ENCODE peak calls at places on chromosome 21, in eight cellular contexts. One of them, this sample, is unnamed.

GRCh38 chr21:23020969-23021368 is 2022.8 kb downstream of the NCAM2 start:
- DNase-seq in lower lobe of right lung: no peak
- DNase-seq in A549: no peak
- DNase-seq in H1: no peak
- DNase-seq in esophagus squamous epithelium: no peak
- DNase-seq in fibroblast of mammary gland: no peak
- DNase-seq in fibroblast of the aortic adventitia: no peak
- DNase-seq in AG09309: no peak
- DNase-seq in this sample: no peak

GRCh38 chr21:36065497-36066036 is 4.3 kb upstream of the CBR1 start:
- DNase-seq in lower lobe of right lung: no peak
- DNase-seq in A549: no peak
- DNase-seq in H1: no peak
- DNase-seq in esophagus squamous epithelium: no peak
- DNase-seq in fibroblast of mammary gland: peak; percentile 80
- DNase-seq in fibroblast of the aortic adventitia: peak; percentile 77
- DNase-seq in AG09309: no peak
- DNase-seq in this sample: no peak

GRCh38 chr21:37230632-37231246 is 36.4 kb downstream of the VPS26C start:
- DNase-seq in lower lobe of right lung: no peak
- DNase-seq in A549: no peak
- DNase-seq in H1: peak; percentile 35
- DNase-seq in esophagus squamous epithelium: no peak
- DNase-seq in fibroblast of mammary gland: no peak
- DNase-seq in fibroblast of the aortic adventitia: no peak
- DNase-seq in AG09309: no peak
- DNase-seq in this sample: no peak

GRCh38 chr21:40453183-40453582 is 393.8 kb downstream of the DSCAM start:
- DNase-seq in lower lobe of right lung: no peak
- DNase-seq in A549: no peak
- DNase-seq in H1: no peak
- DNase-seq in esophagus squamous epithelium: no peak
- DNase-seq in fibroblast of mammary gland: no peak
- DNase-seq in fibroblast of the aortic adventitia: no peak
- DNase-seq in AG09309: no peak
- DNase-seq in this sample: no peak

GRCh38 chr21:36851121-36851520 is 115.3 kb downstream of the HLCS start:
- DNase-seq in lower lobe of right lung: no peak
- DNase-seq in A549: no peak
- DNase-seq in H1: no peak
- DNase-seq in esophagus squamous epithelium: no peak
- DNase-seq in fibroblast of mammary gland: no peak
- DNase-seq in fibroblast of the aortic adventitia: no peak
- DNase-seq in AG09309: no peak
- DNase-seq in this sample: no peak

GRCh38 chr21:20997633-20998455 is at the start of gene NCAM2:
- DNase-seq in lower lobe of right lung: peak; percentile 78
- DNase-seq in A549: peak; percentile 38
- DNase-seq in H1: peak; percentile 88
- DNase-seq in esophagus squamous epithelium: no peak
- DNase-seq in fibroblast of mammary gland: peak; percentile 66
- DNase-seq in fibroblast of the aortic adventitia: peak; percentile 76
- DNase-seq in AG09309: no peak
- DNase-seq in this sample: peak; percentile 30

GRCh38 chr21:37338671-37339526 is 27.7 kb upstream of the DYRK1A start:
- DNase-seq in lower lobe of right lung: no peak
- DNase-seq in A549: peak; percentile 93
- DNase-seq in H1: no peak
- DNase-seq in esophagus squamous epithelium: no peak
- DNase-seq in fibroblast of mammary gland: peak; percentile 89
- DNase-seq in fibroblast of the aortic adventitia: peak; percentile 98
- DNase-seq in AG09309: peak; percentile 94
- DNase-seq in this sample: peak; percentile 59

GRCh38 chr21:37145635-37146111 is 72.6 kb downstream of the TTC3 start:
- DNase-seq in lower lobe of right lung: no peak
- DNase-seq in A549: no peak
- DNase-seq in H1: no peak
- DNase-seq in esophagus squamous epithelium: no peak
- DNase-seq in fibroblast of mammary gland: peak; percentile 69
- DNase-seq in fibroblast of the aortic adventitia: peak; percentile 7
- DNase-seq in AG09309: no peak
- DNase-seq in this sample: no peak

GRCh38 chr21:26754853-26755252 is 90.4 kb downstream of the ADAMTS1 start:
- DNase-seq in lower lobe of right lung: no peak
- DNase-seq in A549: no peak
- DNase-seq in H1: no peak
- DNase-seq in esophagus squamous epithelium: no peak
- DNase-seq in fibroblast of mammary gland: no peak
- DNase-seq in fibroblast of the aortic adventitia: no peak
- DNase-seq in AG09309: no peak
- DNase-seq in this sample: no peak

GRCh38 chr21:36792505-36792967 is 93.6 kb downstream of the SIM2 start:
- DNase-seq in lower lobe of right lung: no peak
- DNase-seq in A549: peak; percentile 16
- DNase-seq in H1: no peak
- DNase-seq in esophagus squamous epithelium: no peak
- DNase-seq in fibroblast of mammary gland: peak; percentile 45
- DNase-seq in fibroblast of the aortic adventitia: no peak
- DNase-seq in AG09309: no peak
- DNase-seq in this sample: no peak

GRCh38 chr21:30268608-30269197 is 14.0 kb downstream of the KRTAP24-1 start:
- DNase-seq in lower lobe of right lung: no peak
- DNase-seq in A549: no peak
- DNase-seq in H1: peak; percentile 48
- DNase-seq in esophagus squamous epithelium: no peak
- DNase-seq in fibroblast of mammary gland: peak; percentile 11
- DNase-seq in fibroblast of the aortic adventitia: no peak
- DNase-seq in AG09309: no peak
- DNase-seq in this sample: no peak

GRCh38 chr21:26199471-26199870 is 28.9 kb upstream of the APP start:
- DNase-seq in lower lobe of right lung: no peak
- DNase-seq in A549: no peak
- DNase-seq in H1: no peak
- DNase-seq in esophagus squamous epithelium: no peak
- DNase-seq in fibroblast of mammary gland: peak; percentile 23
- DNase-seq in fibroblast of the aortic adventitia: peak; percentile 49
- DNase-seq in AG09309: peak; percentile 67
- DNase-seq in this sample: peak; percentile 34

GRCh38 chr21:43193651-43194302 is 25.0 kb downstream of the CRYAA start:
- DNase-seq in lower lobe of right lung: no peak
- DNase-seq in A549: no peak
- DNase-seq in H1: no peak
- DNase-seq in esophagus squamous epithelium: no peak
- DNase-seq in fibroblast of mammary gland: peak; percentile 88
- DNase-seq in fibroblast of the aortic adventitia: peak; percentile 53
- DNase-seq in AG09309: peak; percentile 32
- DNase-seq in this sample: no peak

GRCh38 chr21:26966978-26967913 is at the start of gene ADAMTS5:
- DNase-seq in lower lobe of right lung: peak; percentile 47
- DNase-seq in A549: no peak
- DNase-seq in H1: peak; percentile 69
- DNase-seq in esophagus squamous epithelium: no peak
- DNase-seq in fibroblast of mammary gland: peak; percentile 82
- DNase-seq in fibroblast of the aortic adventitia: peak; percentile 83
- DNase-seq in AG09309: peak; percentile 43
- DNase-seq in this sample: no peak

GRCh38 chr21:32562426-32562825 is 22.9 kb downstream of the TCP10L start:
- DNase-seq in lower lobe of right lung: no peak
- DNase-seq in A549: no peak
- DNase-seq in H1: no peak
- DNase-seq in esophagus squamous epithelium: no peak
- DNase-seq in fibroblast of mammary gland: peak; percentile 84
- DNase-seq in fibroblast of the aortic adventitia: peak; percentile 91
- DNase-seq in AG09309: peak; percentile 72
- DNase-seq in this sample: peak; percentile 24
- TF ChIP-seq CTCF in lower lobe of right lung: peak; percentile 49
- TF ChIP-seq CTCF in A549: no peak
- TF ChIP-seq CTCF in H1: peak; percentile 61
- TF ChIP-seq CTCF in esophagus squamous epithelium: no peak
- TF ChIP-seq CTCF in fibroblast of mammary gland: peak; percentile 66
- TF ChIP-seq CTCF in fibroblast of the aortic adventitia: peak; percentile 69
- TF ChIP-seq CTCF in AG09309: peak; percentile 76
- TF ChIP-seq CTCF in this sample: peak; percentile 58

GRCh38 chr21:45010860-45011259 is 63.5 kb upstream of the ADARB1 start:
- DNase-seq in lower lobe of right lung: peak; percentile 21
- DNase-seq in A549: no peak
- DNase-seq in H1: no peak
- DNase-seq in esophagus squamous epithelium: no peak
- DNase-seq in fibroblast of mammary gland: no peak
- DNase-seq in fibroblast of the aortic adventitia: no peak
- DNase-seq in AG09309: no peak
- DNase-seq in this sample: no peak

GRCh38 chr21:45013271-45013841 is 61.0 kb upstream of the ADARB1 start:
- DNase-seq in lower lobe of right lung: peak; percentile 37
- DNase-seq in A549: no peak
- DNase-seq in H1: no peak
- DNase-seq in esophagus squamous epithelium: no peak
- DNase-seq in fibroblast of mammary gland: no peak
- DNase-seq in fibroblast of the aortic adventitia: no peak
- DNase-seq in AG09309: no peak
- DNase-seq in this sample: no peak

GRCh38 chr21:45011426-45011825 is 63.0 kb upstream of the ADARB1 start:
- DNase-seq in lower lobe of right lung: peak; percentile 23
- DNase-seq in A549: no peak
- DNase-seq in H1: no peak
- DNase-seq in esophagus squamous epithelium: no peak
- DNase-seq in fibroblast of mammary gland: no peak
- DNase-seq in fibroblast of the aortic adventitia: no peak
- DNase-seq in AG09309: no peak
- DNase-seq in this sample: no peak

GRCh38 chr21:45011911-45012660 is 62.3 kb upstream of the ADARB1 start:
- DNase-seq in lower lobe of right lung: peak; percentile 36
- DNase-seq in A549: peak; percentile 38
- DNase-seq in H1: peak; percentile 82
- DNase-seq in esophagus squamous epithelium: no peak
- DNase-seq in fibroblast of mammary gland: peak; percentile 83
- DNase-seq in fibroblast of the aortic adventitia: peak; percentile 82
- DNase-seq in AG09309: peak; percentile 64
- DNase-seq in this sample: peak; percentile 91

DNA sequence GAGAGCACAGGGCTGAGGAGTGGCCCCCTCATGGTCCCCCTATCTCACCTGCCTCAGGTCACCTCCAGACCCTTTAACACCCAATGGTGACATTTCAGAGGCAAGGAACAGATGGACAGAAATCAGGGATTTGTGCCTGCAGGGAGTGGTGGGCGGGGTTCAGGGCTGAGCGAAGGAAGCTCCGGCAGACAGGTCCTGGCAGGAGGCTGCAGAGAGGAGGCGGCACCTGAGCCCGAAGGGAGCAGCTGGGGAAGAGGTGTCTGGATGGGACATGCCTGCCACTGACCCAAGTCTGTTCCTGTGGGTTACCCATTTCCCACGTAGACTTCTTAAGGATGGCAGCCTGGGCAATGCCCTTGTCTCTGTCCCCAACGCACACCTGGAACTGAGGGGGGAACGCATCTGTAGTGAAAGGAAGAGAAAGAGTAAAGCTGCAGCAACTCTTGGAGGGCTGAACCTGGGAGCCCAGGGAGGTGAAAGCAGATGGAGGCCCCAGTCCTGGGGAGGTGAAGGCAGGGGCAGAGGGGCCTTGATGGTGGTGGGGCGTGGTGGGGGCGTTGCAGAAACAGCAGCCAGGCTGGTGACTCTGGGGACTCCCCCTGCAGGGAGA is 61.6 kb upstream of the ADARB1 start:
- DNase-seq in lower lobe of right lung: peak; percentile 22
- DNase-seq in A549: peak; percentile 9
- DNase-seq in H1: peak; percentile 79
- DNase-seq in esophagus squamous epithelium: no peak
- DNase-seq in fibroblast of mammary gland: no peak
- DNase-seq in fibroblast of the aortic adventitia: no peak
- DNase-seq in AG09309: no peak
- DNase-seq in this sample: no peak
- H3K4me3 ChIP-seq in lower lobe of right lung: no peak overlapping the region
- H3K4me3 ChIP-seq in A549: no peak overlapping the region
- H3K4me3 ChIP-seq in H1: no peak overlapping the region
- H3K4me3 ChIP-seq in esophagus squamous epithelium: no peak overlapping the region
- H3K4me3 ChIP-seq in fibroblast of mammary gland: no peak overlapping the region
- H3K4me3 ChIP-seq in fibroblast of the aortic adventitia: no peak overlapping the region
- H3K4me3 ChIP-seq in AG09309: no peak overlapping the region
- H3K4me3 ChIP-seq in this sample: no peak overlapping the region

DNA sequence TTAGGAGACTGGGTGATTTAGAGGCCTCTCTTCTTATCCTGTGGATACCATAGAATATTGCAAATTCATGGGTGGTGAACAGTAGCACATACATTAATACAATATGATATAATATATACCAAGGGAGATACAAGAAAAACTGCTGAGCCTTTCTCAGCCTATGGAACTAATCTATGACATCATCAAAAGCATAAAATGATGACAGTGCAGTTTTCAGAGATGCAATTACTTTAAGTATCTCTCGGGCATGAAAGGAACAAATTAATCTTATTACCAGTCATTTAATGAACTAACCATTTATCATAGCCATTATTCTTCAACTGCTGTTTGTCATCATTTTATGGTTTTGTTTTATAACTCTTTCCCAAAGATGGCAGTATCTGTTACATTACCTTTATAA is 3.5 kb downstream of the CHODL start:
- DNase-seq in lower lobe of right lung: no peak
- DNase-seq in A549: no peak
- DNase-seq in H1: no peak
- DNase-seq in esophagus squamous epithelium: no peak
- DNase-seq in fibroblast of mammary gland: no peak
- DNase-seq in fibroblast of the aortic adventitia: no peak
- DNase-seq in AG09309: no peak
- DNase-seq in this sample: no peak
- TF ChIP-seq CTCF in lower lobe of right lung: no peak
- TF ChIP-seq CTCF in A549: no peak
- TF ChIP-seq CTCF in H1: no peak
- TF ChIP-seq CTCF in esophagus squamous epithelium: no peak
- TF ChIP-seq CTCF in fibroblast of mammary gland: no peak
- TF ChIP-seq CTCF in fibroblast of the aortic adventitia: no peak
- TF ChIP-seq CTCF in AG09309: no peak
- TF ChIP-seq CTCF in this sample: no peak

DNA sequence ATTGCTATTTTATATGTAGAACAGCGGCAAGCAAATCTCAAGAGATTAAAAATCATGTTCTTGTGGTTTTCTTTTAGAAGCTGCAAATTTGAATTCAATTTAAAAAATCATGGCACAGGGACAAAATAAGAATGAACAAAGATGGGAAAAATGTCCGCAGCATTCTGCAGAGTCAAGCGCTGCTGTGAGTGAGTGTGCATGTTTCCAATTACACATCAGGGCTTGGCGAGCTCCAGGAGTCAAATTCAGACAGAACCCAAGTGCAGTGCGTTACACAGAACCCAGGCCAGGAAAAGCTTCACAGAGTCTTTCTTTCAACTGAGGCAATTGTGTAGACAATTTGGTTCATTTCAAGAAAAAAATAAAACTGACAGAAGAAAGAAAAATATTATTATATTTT is 33.3 kb upstream of the ERG start:
- DNase-seq in lower lobe of right lung: no peak
- DNase-seq in A549: no peak
- DNase-seq in H1: no peak
- DNase-seq in esophagus squamous epithelium: no peak
- DNase-seq in fibroblast of mammary gland: peak; percentile 16
- DNase-seq in fibroblast of the aortic adventitia: peak; percentile 74
- DNase-seq in AG09309: peak; percentile 8
- DNase-seq in this sample: no peak
- H3K4me3 ChIP-seq in lower lobe of right lung: no peak overlapping the region
- H3K4me3 ChIP-seq in A549: no peak overlapping the region
- H3K4me3 ChIP-seq in H1: no peak overlapping the region
- H3K4me3 ChIP-seq in esophagus squamous epithelium: no peak overlapping the region
- H3K4me3 ChIP-seq in fibroblast of mammary gland: no peak overlapping the region
- H3K4me3 ChIP-seq in fibroblast of the aortic adventitia: no peak overlapping the region
- H3K4me3 ChIP-seq in AG09309: no peak overlapping the region
- H3K4me3 ChIP-seq in this sample: no peak overlapping the region

This sample was measured in retinal pigment epithelial cell.